ENCODE peak calls at places on chromosomes 5 and 9, in four cellular contexts. E is MCF 10A, X is breast epithelium, D is head of caudate nucleus. Z is an unnamed sample.

GRCh38 chr5:30539004-30539634 is 654.4 kb upstream of the CDH6 start:
- DNase-seq in X (no peak), D (no peak), E (peak), Z (peak)

GRCh38 chr5:62720036-62720441 is 141.4 kb downstream of the LRRC70 start:
- DNase-seq in X (no peak), D (no peak), E (peak), Z (peak)

GRCh38 chr5:132054697-132055440 is 5.6 kb upstream of the IL3 start:
- DNase-seq in D (no peak), X (no peak), E (no peak), Z (no peak)

GRCh38 chr9:84694248-84694647 is 24.7 kb downstream of the NTRK2 start:
- DNase-seq in E (no peak), D (no peak), X (no peak), Z (no peak)

GRCh38 chr5:51860532-51861018 is 477.3 kb downstream of the ISL1 start:
- DNase-seq in E (no peak), D (no peak), X (no peak), Z (no peak)

GRCh38 chr9:136289651-136290507 is 14.0 kb downstream of the CCDC187 start:
- DNase-seq in X (no peak), D (no peak), E (no peak), Z (no peak)

GRCh38 chr9:121684381-121685145 is 33.1 kb downstream of the DAB2IP start:
- DNase-seq in E (peak), D (peak), X (no peak), Z (peak)

GRCh38 chr5:1111727-1112289 is at the start of gene SLC12A7:
- DNase-seq in D (no peak), X (no peak), E (no peak), Z (peak)

GRCh38 chr5:36162810-36163486 is 11.0 kb downstream of the SKP2 start:
- DNase-seq in D (peak), X (no peak), E (no peak), Z (no peak)

GRCh38 chr9:68685770-68686169 is 19.3 kb upstream of the PIP5K1B start:
- DNase-seq in X (no peak), E (peak), D (no peak), Z (no peak)

GRCh38 chr9:73153793-73154227 is 2.1 kb downstream of the ANXA1 start:
- DNase-seq in E (peak), X (no peak), D (no peak), Z (peak)

GRCh38 chr9:91659529-91660294 is 236.1 kb upstream of the NFIL3 start:
- DNase-seq in D (no peak), E (peak), X (no peak), Z (peak)

GRCh38 chr5:68502531-68502930 is 287.0 kb downstream of the PIK3R1 start:
- DNase-seq in D (no peak), E (no peak), X (no peak), Z (no peak)

GRCh38 chr9:93620881-93621820 is 44.8 kb downstream of the PHF2 start:
- DNase-seq in D (no peak), X (no peak), E (peak), Z (no peak)

GRCh38 chr5:62538017-62538942 is 40.3 kb upstream of the LRRC70 start:
- DNase-seq in E (peak), D (no peak), X (no peak), Z (peak)

GRCh38 chr5:67292201-67292940 is 95.8 kb upstream of the CD180 start:
- DNase-seq in X (no peak), D (no peak), E (no peak), Z (no peak)

Z was measured in epithelial cell of esophagus.